ENCODE peak calls at places on chromosomes 4 and X, in six cellular contexts. Y is A549; J is AG09309; X is CD8-positive, alpha-beta memory T cell; T is GM12865; H is PC-3. S is an unnamed sample.

GRCh38 chr4:75235359-75235951 is 278.7 kb downstream of the RCHY1 start:
- DNase-seq in X (no peak), T (peak), Y (no peak), H (no peak), J (no peak), S (no peak)

GRCh38 chr4:60683953-60684352 is 516.2 kb upstream of the ADGRL3 start:
- DNase-seq in Y (no peak), H (peak), X (no peak), J (peak), T (no peak), S (no peak)

GRCh38 chrX:9610774-9611392 is 146.0 kb downstream of the TBL1X start:
- DNase-seq in J (no peak), H (peak), T (peak), X (no peak), Y (no peak), S (no peak)

GRCh38 chr4:80322716-80323115 is 12.8 kb upstream of the CFAP299 start:
- DNase-seq in J (no peak), H (peak), T (peak), Y (no peak), X (no peak), S (no peak)

GRCh38 chr4:139797287-139797686 is 131.7 kb downstream of the MGST2 start:
- DNase-seq in T (no peak), Y (no peak), H (no peak), X (no peak), J (no peak), S (no peak)

GRCh38 chrX:16484338-16484737 is 165.6 kb upstream of the S100G start:
- DNase-seq in H (peak), X (no peak), T (peak), Y (no peak), J (peak), S (no peak)

GRCh38 chr4:83285022-83285387 is 407 bp upstream of the COQ2 start:
- DNase-seq in H (peak), T (peak), X (no peak), Y (peak), J (no peak), S (no peak)

GRCh38 chr4:23144707-23145106 is 452.0 kb downstream of the GBA3 start:
- DNase-seq in Y (no peak), T (no peak), X (no peak), J (no peak), H (no peak), S (no peak)

GRCh38 chr4:10015140-10015753 is 6.0 kb downstream of the SLC2A9 start:
- DNase-seq in H (peak), T (peak), J (no peak), Y (no peak), X (no peak), S (no peak)

GRCh38 chr4:3468154-3468553 is 5.0 kb downstream of the DOK7 start:
- DNase-seq in X (no peak), T (no peak), Y (no peak), J (no peak), H (no peak), S (no peak)

GRCh38 chr4:176548571-176548970 is 228.8 kb downstream of the SPCS3 start:
- DNase-seq in X (no peak), J (peak), Y (no peak), H (peak), T (no peak), S (no peak)

GRCh38 chr4:139167774-139168444 is 9.1 kb downstream of the ELF2 start:
- DNase-seq in T (peak), X (no peak), J (no peak), H (peak), Y (peak), S (no peak)

GRCh38 chr4:18593297-18594002 is 571.9 kb upstream of the LCORL start:
- DNase-seq in J (peak), T (peak), H (peak), Y (peak), X (peak), S (peak)

GRCh38 chr4:170769857-170770256 is 680.1 kb upstream of the AADAT start:
- DNase-seq in T (no peak), H (no peak), Y (no peak), X (no peak), J (no peak), S (no peak)

GRCh38 chrX:6021316-6022091 is 207.2 kb downstream of the NLGN4X start:
- DNase-seq in Y (no peak), J (no peak), X (no peak), T (peak), H (peak), S (no peak)

GRCh38 chrX:155020591-155020990 is 1.9 kb downstream of the F8 start:
- DNase-seq in X (no peak), T (no peak), J (no peak), H (no peak), Y (no peak), S (no peak)

GRCh38 chr4:121789960-121790829 is 10.9 kb upstream of the EXOSC9 start:
- DNase-seq in Y (no peak), X (no peak), J (peak), T (no peak), H (peak), S (no peak)

GRCh38 chr4:138050601-138051000 is 191.5 kb downstream of the SLC7A11 start:
- DNase-seq in J (no peak), H (no peak), T (no peak), X (no peak), Y (no peak), S (no peak)

GRCh38 chr4:10093801-10094552 is 22.6 kb downstream of the WDR1 start:
- DNase-seq in H (no peak), J (peak), X (no peak), Y (no peak), T (no peak), S (no peak)

GRCh38 chrX:154696328-154697045 is 43.1 kb upstream of the CTAG2 start:
- DNase-seq in X (no peak), J (no peak), H (peak), T (no peak), Y (no peak), S (no peak)

GRCh38 chrX:107675823-107676555 is 47.7 kb downstream of the PRPS1 start:
- DNase-seq in Y (no peak), T (no peak), H (no peak), X (no peak), J (no peak), S (no peak)

GRCh38 chr4:187380181-187380581 is 615.4 kb upstream of the ZFP42 start:
- DNase-seq in X (no peak), Y (no peak), H (peak), J (no peak), T (no peak), S (no peak)

GRCh38 chr4:70629469-70630090 is 1.0 kb downstream of the ENAM start:
- DNase-seq in Y (no peak), T (no peak), H (no peak), X (no peak), J (no peak), S (no peak)

GRCh38 chrX:12814434-12814833 is 23.2 kb downstream of the PRPS2 start:
- DNase-seq in J (peak), T (peak), X (no peak), Y (peak), H (peak), S (no peak)

GRCh38 chrX:69025802-69026301 is 139.4 kb downstream of the PJA1 start:
- DNase-seq in T (no peak), X (no peak), Y (no peak), H (peak), J (peak), S (no peak)

GRCh38 chr4:40180356-40180755 is 16.5 kb upstream of the RHOH start:
- DNase-seq in J (peak), T (no peak), H (peak), X (no peak), Y (no peak), S (no peak)

GRCh38 chrX:8191022-8191421 is 20.0 kb upstream of the VCX2 start:
- DNase-seq in Y (no peak), H (peak), X (no peak), T (no peak), J (no peak), S (no peak)

GRCh38 chr4:32133141-32133540 is 1413.0 kb downstream of the PCDH7 start:
- DNase-seq in T (no peak), J (no peak), X (no peak), H (no peak), Y (no peak), S (no peak)

GRCh38 chr4:71396382-71396781 is 57.6 kb downstream of the SLC4A4 start:
- DNase-seq in J (peak), Y (no peak), H (peak), T (no peak), X (no peak), S (no peak)

GRCh38 chr4:123559955-123560669 is 163.5 kb downstream of the SPRY1 start:
- DNase-seq in H (peak), X (no peak), T (no peak), J (no peak), Y (no peak), S (no peak)

GRCh38 chr4:74897390-74897789 is 35.5 kb upstream of the PARM1 start:
- DNase-seq in T (no peak), H (peak), X (no peak), J (no peak), Y (no peak), S (no peak)

GRCh38 chr4:80153800-80154546 is 43.3 kb upstream of the PRDM8 start:
- DNase-seq in J (no peak), Y (no peak), T (no peak), H (no peak), X (no peak), S (no peak)

GRCh38 chr4:102308032-102308799 is 37.1 kb downstream of the SLC39A8 start:
- DNase-seq in T (no peak), J (no peak), Y (no peak), H (no peak), X (no peak), S (no peak)

GRCh38 chr4:153987291-153987690 is 198.4 kb upstream of the SFRP2 start:
- DNase-seq in H (no peak), X (no peak), Y (no peak), J (no peak), T (no peak), S (no peak)

GRCh38 chrX:53494427-53494826 is 60.3 kb upstream of the HSD17B10 start:
- DNase-seq in Y (no peak), T (no peak), X (no peak), H (peak), J (no peak), S (no peak)

GRCh38 chr4:77157859-77158486 is 966 bp downstream of the CCNG2 start:
- DNase-seq in Y (peak), H (peak), X (peak), J (no peak), T (peak), S (peak)

GRCh38 chr4:38026138-38026740 is 66.0 kb downstream of the PTTG2 start:
- DNase-seq in J (no peak), T (no peak), H (no peak), Y (no peak), X (no peak), S (no peak)

GRCh38 chr4:87848622-87849351 is 16.0 kb downstream of the MEPE start:
- DNase-seq in T (peak), H (peak), X (no peak), J (peak), Y (peak), S (peak)
- H3K4me3 ChIP-seq in T (no peak), H (peak), X (peak), J (no peak), Y (peak), S (no peak)

GRCh38 chr4:109434793-109435080 is 1.1 kb downstream of the SEC24B start:
- DNase-seq in H (no peak), X (no peak), J (no peak), T (no peak), Y (no peak), S (no peak)

GRCh38 chr4:109433281-109434006 is at the start of gene SEC24B:
- DNase-seq in T (peak), Y (peak), J (peak), X (peak), H (peak), S (peak)

GRCh38 chr4:109434007-109434792 is 585 bp downstream of the SEC24B start:
- DNase-seq in Y (no peak), H (peak), T (peak), J (no peak), X (no peak), S (peak)

GRCh38 chr4:109432203-109432602 is 1.4 kb upstream of the SEC24B start:
- DNase-seq in T (no peak), Y (no peak), J (no peak), X (no peak), H (no peak), S (no peak)

DNA sequence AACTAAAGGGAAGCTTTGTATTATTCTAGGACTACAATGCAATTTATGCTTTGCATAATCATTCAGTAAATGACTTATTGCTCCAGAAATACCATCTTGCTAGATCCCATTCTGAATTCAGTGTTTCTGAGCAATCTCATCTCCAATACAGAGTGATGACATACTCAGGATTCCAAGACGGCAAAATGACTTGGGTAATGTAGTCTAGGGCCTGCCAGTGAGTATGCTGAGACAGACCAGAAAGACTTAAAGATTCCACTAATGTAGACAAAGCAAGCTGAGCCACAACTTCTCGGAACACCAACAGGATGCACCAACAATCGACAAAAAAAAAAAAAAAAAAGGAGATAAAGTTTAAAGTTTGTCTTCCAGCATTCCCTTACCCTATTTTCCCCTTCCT is 939 bp upstream of the SEC24B start:
- DNase-seq in Y (no peak), H (no peak), J (peak), X (no peak), T (peak), S (no peak)
- H3K4me3 ChIP-seq in Y (peak), H (peak), J (peak), X (peak), T (peak), S (peak)

DNA sequence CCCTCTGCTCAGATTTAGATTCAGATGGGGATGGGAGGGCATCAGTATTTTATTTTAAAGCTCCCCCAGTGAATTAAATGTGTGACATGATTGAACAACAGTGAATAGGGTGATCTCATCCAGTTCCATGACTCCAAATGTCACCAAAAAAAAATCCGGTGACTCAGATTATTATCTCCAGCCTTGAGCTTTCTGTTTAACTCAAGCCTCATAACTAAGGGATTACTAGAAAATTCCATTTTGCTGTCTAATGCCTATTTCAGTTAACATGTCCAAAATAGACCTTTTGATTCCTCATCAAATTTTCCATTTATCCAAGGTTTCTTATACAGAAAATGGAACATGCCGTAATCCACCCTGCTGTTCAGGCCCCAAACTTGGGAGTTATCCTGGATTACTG is 121.9 kb upstream of the TMEM47 start:
- DNase-seq in X (no peak), Y (no peak), J (peak), T (no peak), H (peak), S (no peak)
- H3K4me3 ChIP-seq in X (no peak), Y (no peak), J (no peak), T (no peak), H (no peak), S (no peak)

GRCh38 chr4:184406915-184407314 is 67.4 kb downstream of the IRF2 start:
- DNase-seq in H (no peak), X (no peak), J (no peak), Y (no peak), T (no peak), S (no peak)

GRCh38 chr4:184409502-184409901 is 64.8 kb downstream of the IRF2 start:
- DNase-seq in T (no peak), H (no peak), X (no peak), J (no peak), Y (no peak), S (no peak)

GRCh38 chr4:184409911-184410692 is 64.2 kb downstream of the IRF2 start:
- DNase-seq in J (no peak), Y (no peak), T (peak), X (peak), H (no peak), S (no peak)

GRCh38 chr4:184408021-184408710 is 66.2 kb downstream of the IRF2 start:
- DNase-seq in J (peak), X (no peak), T (no peak), Y (no peak), H (peak), S (no peak)

GRCh38 chr4:184408711-184409081 is 65.7 kb downstream of the IRF2 start:
- DNase-seq in Y (no peak), H (no peak), T (no peak), X (no peak), J (no peak), S (no peak)
- H3K4me3 ChIP-seq in Y (no peak), H (no peak), T (no peak), X (no peak), J (no peak), S (no peak)

GRCh38 chr4:73870778-73871177 is 1.6 kb downstream of the CXCL1 start:
- DNase-seq in X (no peak), J (no peak), T (no peak), H (peak), Y (no peak), S (no peak)
- H3K4me3 ChIP-seq in X (no peak), J (no peak), T (no peak), H (peak), Y (peak), S (no peak)

DNA sequence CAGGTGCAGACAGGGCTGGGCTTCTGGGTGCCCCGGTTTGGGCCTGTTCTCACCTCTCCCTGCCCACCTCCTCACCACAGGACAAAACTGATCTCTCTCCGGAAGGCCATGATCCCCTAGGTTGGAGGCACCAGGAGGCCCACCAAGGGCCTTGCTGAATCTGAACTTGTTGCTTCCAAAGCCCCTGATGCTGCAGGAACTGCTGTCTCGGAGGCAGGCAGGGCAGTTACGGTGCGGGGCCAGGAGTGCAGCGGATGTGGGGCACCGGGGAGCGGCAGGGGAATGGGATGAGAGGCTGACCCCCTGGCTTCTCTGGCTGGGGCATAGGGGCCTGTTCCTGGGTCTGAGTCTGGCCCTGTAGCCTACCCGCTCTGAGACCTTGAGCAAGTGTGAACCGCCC is 100.4 kb upstream of the PSAPL1 start:
- DNase-seq in Y (no peak), X (no peak), J (no peak), T (no peak), H (no peak), S (no peak)
- H3K4me3 ChIP-seq in Y (no peak), X (no peak), J (no peak), T (no peak), H (no peak), S (no peak)

DNA sequence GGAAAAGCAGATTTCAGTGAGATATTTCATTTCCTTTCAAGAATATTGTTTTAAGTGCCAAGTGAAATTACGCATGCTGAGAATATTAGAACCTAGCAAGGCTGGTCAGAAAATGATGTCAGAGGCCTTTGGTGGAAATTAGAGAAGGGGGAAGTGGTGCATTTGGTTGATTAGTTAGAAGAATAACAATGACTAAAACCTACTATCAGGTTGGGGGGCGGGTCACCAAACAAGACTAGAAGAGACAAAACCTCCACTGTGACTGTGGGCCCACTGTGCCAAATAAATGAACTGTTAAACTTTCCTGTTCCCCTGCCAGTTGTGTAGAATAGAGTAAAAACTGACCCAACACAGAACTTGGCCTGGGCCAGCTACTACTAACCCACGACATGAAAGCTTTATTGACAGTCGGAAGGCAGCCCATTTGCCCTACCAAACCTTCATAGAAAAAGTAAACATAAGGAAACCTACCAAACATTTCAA is 2.9 kb downstream of the RAPGEF2 start:
- DNase-seq in H (peak), J (no peak), T (peak), Y (no peak), X (no peak), S (no peak)
- H3K4me3 ChIP-seq in H (peak), J (no peak), T (peak), Y (no peak), X (no peak), S (peak)

GRCh38 chr4:130028552-130028951 is 932.6 kb downstream of the C4orf33 start:
- DNase-seq in Y (no peak), T (peak), H (no peak), J (no peak), X (no peak), S (no peak)
- H3K4me3 ChIP-seq in Y (no peak), T (no peak), H (no peak), J (no peak), X (no peak), S (no peak)

GRCh38 chrX:123267220-123267619 is 83.1 kb downstream of the GRIA3 start:
- DNase-seq in Y (no peak), T (no peak), J (peak), H (no peak), X (no peak), S (no peak)

DNA sequence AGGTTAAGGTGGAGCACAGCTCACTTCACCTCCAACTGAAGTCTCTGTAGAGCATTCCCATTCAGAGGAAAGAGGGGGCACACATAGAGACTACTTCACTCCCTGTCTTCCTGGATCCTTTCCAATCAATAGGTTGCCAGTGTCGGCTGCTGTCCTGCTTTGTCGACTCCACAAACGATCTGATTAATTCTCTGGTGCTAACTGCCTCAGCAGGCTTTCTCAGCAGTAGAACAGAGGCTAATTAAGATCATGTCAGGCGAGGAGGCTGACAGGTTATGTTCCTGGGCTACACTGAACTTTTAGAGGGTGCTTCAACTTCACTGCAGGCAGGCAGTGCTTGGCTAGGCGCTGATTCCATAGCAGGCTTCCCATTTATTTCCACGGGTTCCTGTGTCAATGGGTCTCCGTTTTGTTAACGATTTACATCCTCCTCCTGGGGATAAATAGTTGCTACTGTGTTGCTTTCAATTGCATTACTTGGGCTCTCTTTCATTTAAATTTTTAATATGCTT is 79.2 kb downstream of the GRIA3 start:
- DNase-seq in T (no peak), X (no peak), H (no peak), J (no peak), Y (no peak), S (no peak)
- H3K4me3 ChIP-seq in T (no peak), X (no peak), H (no peak), J (no peak), Y (no peak), S (no peak)